ENCODE peak calls at places on chromosome 5, in four cellular contexts. E, Y, Q and P are unnamed samples.

GRCh38 chr5:120436996-120437395 is 27.1 kb upstream of the PRR16 start:
- DNase-seq in E (no peak), Y (no peak), Q (no peak), P (no peak)

GRCh38 chr5:122458278-122458872 is 146.3 kb downstream of the SNCAIP start:
- DNase-seq in E (no peak), Y (peak), Q (no peak), P (peak)

GRCh38 chr5:168365581-168366081 is 74.2 kb downstream of the WWC1 start:
- DNase-seq in E (no peak), Y (peak), Q (no peak), P (no peak)

GRCh38 chr5:72093231-72093630 is 14.0 kb upstream of the MAP1B start:
- DNase-seq in E (no peak), Y (peak), Q (no peak), P (no peak)

GRCh38 chr5:52989781-52990530 is 804 bp downstream of the ITGA2 start:
- DNase-seq in E (no peak), Y (peak), Q (peak), P (peak)

GRCh38 chr5:378976-379742 is 57.6 kb downstream of the AHRR start:
- DNase-seq in E (no peak), Y (no peak), Q (peak), P (no peak)

GRCh38 chr5:131193106-131193505 is 22.4 kb downstream of the LYRM7 start:
- DNase-seq in E (no peak), Y (peak), Q (no peak), P (no peak)

GRCh38 chr5:76785493-76785892 is 33.3 kb upstream of the F2RL1 start:
- DNase-seq in E (no peak), Y (peak), Q (no peak), P (no peak)

GRCh38 chr5:61334224-61335196 is 2.5 kb downstream of the ZSWIM6 start:
- DNase-seq in E (no peak), Y (no peak), Q (no peak), P (no peak)

GRCh38 chr5:15261279-15261668 is 238.7 kb upstream of the FBXL7 start:
- DNase-seq in E (no peak), Y (no peak), Q (no peak), P (no peak)

GRCh38 chr5:72291601-72292000 is 28.4 kb downstream of the MRPS27 start:
- DNase-seq in E (no peak), Y (no peak), Q (no peak), P (no peak)

GRCh38 chr5:123209163-123210013 is 120.3 kb downstream of the PRDM6 start:
- DNase-seq in E (peak), Y (peak), Q (no peak), P (no peak)

GRCh38 chr5:54548565-54548964 is 31.0 kb downstream of the SNX18 start:
- DNase-seq in E (no peak), Y (no peak), Q (no peak), P (no peak)

GRCh38 chr5:81365541-81365940 is 28.4 kb downstream of the ACOT12 start:
- DNase-seq in E (no peak), Y (no peak), Q (no peak), P (no peak)

GRCh38 chr5:963673-964531 is 44.7 kb upstream of the NKD2 start:
- DNase-seq in E (no peak), Y (no peak), Q (no peak), P (peak)

GRCh38 chr5:111749303-111750026 is 7.5 kb downstream of the NREP start:
- DNase-seq in E (no peak), Y (no peak), Q (no peak), P (no peak)

GRCh38 chr5:36610629-36611028 is 4.2 kb downstream of the SLC1A3 start:
- DNase-seq in E (no peak), Y (no peak), Q (no peak), P (no peak)

GRCh38 chr5:14242447-14242846 is 99.3 kb downstream of the TRIO start:
- DNase-seq in E (no peak), Y (no peak), Q (no peak), P (no peak)

GRCh38 chr5:14239951-14240350 is 96.8 kb downstream of the TRIO start:
- DNase-seq in E (no peak), Y (no peak), Q (no peak), P (no peak)

GRCh38 chr5:14238272-14238671 is 95.1 kb downstream of the TRIO start:
- DNase-seq in E (no peak), Y (no peak), Q (no peak), P (no peak)

GRCh38 chr5:14239404-14239803 is 96.3 kb downstream of the TRIO start:
- DNase-seq in E (no peak), Y (no peak), Q (no peak), P (no peak)

GRCh38 chr5:14240366-14240765 is 97.2 kb downstream of the TRIO start:
- DNase-seq in E (no peak), Y (no peak), Q (no peak), P (no peak)
- TF ChIP-seq CTCF in E (no peak), Y (no peak), Q (no peak), P (no peak)

DNA sequence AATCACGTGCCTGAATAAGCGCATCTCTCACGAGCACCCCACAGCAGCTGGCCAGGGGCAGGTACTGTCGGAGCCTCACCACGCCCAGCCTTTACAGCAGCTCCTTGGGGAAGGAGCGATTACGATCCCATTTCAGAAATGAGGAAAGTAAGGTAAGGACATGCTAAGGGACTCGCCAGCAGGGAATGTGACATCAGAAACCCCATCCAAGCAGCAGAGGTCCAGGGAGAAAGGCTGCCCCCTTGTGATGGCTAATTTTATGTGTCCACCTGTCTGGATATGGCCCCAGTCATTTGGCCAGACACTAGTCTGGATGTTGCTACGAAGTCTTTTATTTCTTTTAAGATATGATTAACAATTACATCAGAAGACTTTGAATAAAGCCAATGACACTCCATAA is 77.3 kb downstream of the UBE2QL1 start:
- DNase-seq in E (peak), Y (no peak), Q (peak), P (peak)
- TF ChIP-seq CTCF in E (peak), Y (no peak), Q (peak), P (peak)

GRCh38 chr5:150738862-150739261 is 20.0 kb downstream of the DCTN4 start:
- DNase-seq in E (no peak), Y (no peak), Q (no peak), P (no peak)

GRCh38 chr5:150740992-150741391 is 17.8 kb downstream of the DCTN4 start:
- DNase-seq in E (no peak), Y (no peak), Q (no peak), P (no peak)
- TF ChIP-seq CTCF in E (no peak), Y (no peak), Q (no peak), P (no peak)

GRCh38 chr5:59813761-59814562 is 79.6 kb downstream of the PDE4D start:
- DNase-seq in E (no peak), Y (peak), Q (no peak), P (peak)

GRCh38 chr5:59819806-59820205 is 73.7 kb downstream of the PDE4D start:
- DNase-seq in E (no peak), Y (no peak), Q (no peak), P (no peak)

GRCh38 chr5:59814563-59814872 is 79.0 kb downstream of the PDE4D start:
- DNase-seq in E (no peak), Y (no peak), Q (no peak), P (no peak)

GRCh38 chr5:59816901-59817300 is 76.6 kb downstream of the PDE4D start:
- DNase-seq in E (no peak), Y (no peak), Q (no peak), P (no peak)

GRCh38 chr5:59817536-59817935 is 76.0 kb downstream of the PDE4D start:
- DNase-seq in E (no peak), Y (no peak), Q (no peak), P (no peak)
- TF ChIP-seq CTCF in E (no peak), Y (no peak), Q (no peak), P (no peak)

GRCh38 chr5:147075187-147075586 is 159.6 kb upstream of the STK32A start:
- DNase-seq in E (no peak), Y (peak), Q (no peak), P (no peak)
- TF ChIP-seq CTCF in E (no peak), Y (no peak), Q (no peak), P (no peak)

GRCh38 chr5:91910247-91910646 is 527.1 kb upstream of the ARRDC3 start:
- DNase-seq in E (no peak), Y (no peak), Q (no peak), P (no peak)
- TF ChIP-seq CTCF in E (no peak), Y (no peak), Q (no peak), P (no peak)